ENCODE peak calls at places on chromosome 4, in ten cellular contexts. Y, T, D, J, N, U, W, V, S and P are unnamed samples.

GRCh38 chr4:6153874-6154273 is 46.5 kb downstream of the JAKMIP1 start:
- DNase-seq in Y (no peak), T (no peak), D (no peak), J (no peak), N (no peak), U (no peak), W (no peak), V (no peak), S (no peak), P (no peak)

GRCh38 chr4:95217197-95217596 is 331.6 kb downstream of the UNC5C start:
- DNase-seq in Y (no peak), T (peak), D (no peak), J (no peak), N (no peak), U (no peak), W (no peak), V (no peak), S (no peak), P (no peak)

GRCh38 chr4:135353008-135353407 is 1151.4 kb upstream of the PABPC4L start:
- DNase-seq in Y (no peak), T (no peak), D (no peak), J (no peak), N (no peak), U (no peak), W (no peak), V (no peak), S (no peak), P (no peak)

GRCh38 chr4:142404191-142404611 is 441.9 kb downstream of the INPP4B start:
- DNase-seq in Y (no peak), T (peak), D (no peak), J (peak), N (peak), U (peak), W (peak), V (peak), S (no peak), P (no peak)

GRCh38 chr4:4866833-4867744 is 7.6 kb downstream of the MSX1 start:
- DNase-seq in Y (no peak), T (no peak), D (no peak), J (peak), N (no peak), U (no peak), W (no peak), V (no peak), S (no peak), P (no peak)

GRCh38 chr4:19156786-19157185 is 1094.9 kb upstream of the SLIT2 start:
- DNase-seq in Y (no peak), T (no peak), D (no peak), J (no peak), N (no peak), U (no peak), W (no peak), V (no peak), S (no peak), P (no peak)

GRCh38 chr4:98786866-98787265 is 128.5 kb upstream of the TSPAN5 start:
- DNase-seq in Y (no peak), T (peak), D (no peak), J (no peak), N (no peak), U (no peak), W (no peak), V (no peak), S (no peak), P (no peak)

GRCh38 chr4:169099775-169100180 is 89.7 kb upstream of the CBR4 start:
- DNase-seq in Y (no peak), T (no peak), D (no peak), J (no peak), N (no peak), U (no peak), W (no peak), V (no peak), S (no peak), P (no peak)

GRCh38 chr4:40458683-40459082 is 123.5 kb downstream of the CHRNA9 start:
- DNase-seq in Y (no peak), T (no peak), D (no peak), J (no peak), N (no peak), U (no peak), W (no peak), V (no peak), S (no peak), P (no peak)

GRCh38 chr4:83128235-83128929 is 13.9 kb upstream of the PLAC8 start:
- DNase-seq in Y (no peak), T (peak), D (no peak), J (peak), N (no peak), U (no peak), W (no peak), V (no peak), S (no peak), P (no peak)

GRCh38 chr4:112015960-112016359 is 129.3 kb upstream of the FAM241A start:
- DNase-seq in Y (no peak), T (no peak), D (no peak), J (no peak), N (no peak), U (no peak), W (no peak), V (no peak), S (no peak), P (no peak)

GRCh38 chr4:150256841-150257273 is 178.6 kb downstream of the DCLK2 start:
- DNase-seq in Y (no peak), T (no peak), D (no peak), J (peak), N (no peak), U (no peak), W (no peak), V (no peak), S (no peak), P (no peak)

GRCh38 chr4:176775326-176775725 is 17.4 kb downstream of the VEGFC start:
- DNase-seq in Y (no peak), T (no peak), D (no peak), J (no peak), N (no peak), U (no peak), W (no peak), V (no peak), S (no peak), P (no peak)

GRCh38 chr4:38462659-38463058 is 201.3 kb upstream of the KLF3 start:
- DNase-seq in Y (no peak), T (no peak), D (no peak), J (no peak), N (no peak), U (no peak), W (no peak), V (no peak), S (no peak), P (no peak)

GRCh38 chr4:55824865-55825264 is 5.3 kb downstream of the EXOC1L start:
- DNase-seq in Y (no peak), T (no peak), D (no peak), J (no peak), N (no peak), U (no peak), W (no peak), V (no peak), S (no peak), P (no peak)

GRCh38 chr4:106172846-106173245 is 143.2 kb downstream of the TBCK start:
- DNase-seq in Y (no peak), T (no peak), D (no peak), J (no peak), N (no peak), U (no peak), W (no peak), V (no peak), S (no peak), P (no peak)